ENCODE peak calls at places on chromosomes 5 and 9, in four cellular contexts. I is CD8-positive, alpha-beta T cell; J is transverse colon; R is small intestine. Y is an unnamed sample. For H3K9me3, the result is how much of the 10 kb centered on the place peaks cover.

GRCh38 chr5:111806753-111807152 is 49.8 kb upstream of the NREP start:
- DNase-seq in I (no peak), J (no peak), R (no peak), Y (no peak)

GRCh38 chr5:10532421-10532820 is 31.4 kb upstream of the ANKRD33B start:
- DNase-seq in I (no peak), J (no peak), R (no peak), Y (no peak)

GRCh38 chr9:77731008-77731698 is 83.0 kb upstream of the GNA14 start:
- DNase-seq in I (no peak), J (no peak), R (no peak), Y (no peak)

GRCh38 chr5:59607126-59607807 is 286.3 kb downstream of the PDE4D start:
- DNase-seq in I (no peak), J (no peak), R (no peak), Y (no peak)

GRCh38 chr5:139668064-139668880 is 20.1 kb downstream of the CXXC5 start:
- DNase-seq in I (peak), J (no peak), R (peak), Y (no peak)

GRCh38 chr9:92983984-92984589 is 36.8 kb downstream of the FGD3 start:
- DNase-seq in I (no peak), J (no peak), R (no peak), Y (no peak)

GRCh38 chr9:7982907-7983306 is 183.3 kb upstream of the DMAC1 start:
- DNase-seq in I (no peak), J (no peak), R (no peak), Y (no peak)

GRCh38 chr5:32707394-32707997 is 3.6 kb upstream of the NPR3 start:
- DNase-seq in I (no peak), J (no peak), R (no peak), Y (no peak)

GRCh38 chr5:180333661-180334060 is 19.5 kb downstream of the GFPT2 start:
- DNase-seq in I (no peak), J (no peak), R (no peak), Y (no peak)

GRCh38 chr9:129185991-129186390 is 7.9 kb upstream of the IER5L start:
- DNase-seq in I (peak), J (no peak), R (no peak), Y (no peak)

GRCh38 chr9:129408535-129409215 is 212.2 kb downstream of the C9orf50 start:
- DNase-seq in I (no peak), J (no peak), R (peak), Y (no peak)

GRCh38 chr9:94156549-94157407 is 72.5 kb downstream of the PTPDC1 start:
- DNase-seq in I (no peak), J (peak), R (peak), Y (no peak)

GRCh38 chr5:56164371-56164770 is 68.8 kb downstream of the ANKRD55 start:
- DNase-seq in I (no peak), J (no peak), R (no peak), Y (no peak)

GRCh38 chr9:120935383-120935857 is 8.8 kb upstream of the TRAF1 start:
- DNase-seq in I (no peak), J (peak), R (peak), Y (no peak)

GRCh38 chr9:75914002-75914401 is 23.5 kb downstream of the PCSK5 start:
- DNase-seq in I (no peak), J (no peak), R (peak), Y (no peak)

GRCh38 chr5:125244531-125244930 is 498.1 kb upstream of the ZNF608 start:
- DNase-seq in I (no peak), J (no peak), R (no peak), Y (no peak)

GRCh38 chr5:170176916-170177315 is 55.9 kb upstream of the C5orf58 start:
- DNase-seq in I (no peak), J (no peak), R (no peak), Y (no peak)

GRCh38 chr5:43099615-43100014 is 21.1 kb upstream of the ZNF131 start:
- DNase-seq in I (no peak), J (no peak), R (no peak), Y (no peak)

GRCh38 chr9:89422151-89422918 is 75.6 kb downstream of the SEMA4D start:
- DNase-seq in I (peak), J (no peak), R (peak), Y (peak)

GRCh38 chr9:84669293-84670105 is at the start of gene NTRK2:
- DNase-seq in I (no peak), J (no peak), R (no peak), Y (peak)

GRCh38 chr5:180786398-180787005 is 16.1 kb downstream of the MGAT1 start:
- DNase-seq in I (no peak), J (no peak), R (no peak), Y (no peak)

GRCh38 chr9:107394264-107394663 is 95.3 kb downstream of the KLF4 start:
- DNase-seq in I (no peak), J (no peak), R (no peak), Y (no peak)

GRCh38 chr5:18553269-18553668 is 919.0 kb downstream of the TAF11L14 start:
- DNase-seq in I (no peak), J (no peak), R (no peak), Y (no peak)

GRCh38 chr5:62727184-62727583 is 148.6 kb downstream of the LRRC70 start:
- DNase-seq in I (no peak), J (no peak), R (no peak), Y (no peak)

GRCh38 chr5:140973550-140973949 is 7.3 kb downstream of the PCDHAC2 start:
- DNase-seq in I (no peak), J (no peak), R (no peak), Y (no peak)

GRCh38 chr5:116759860-116760644 is 185.4 kb upstream of the SEMA6A start:
- DNase-seq in I (no peak), J (peak), R (no peak), Y (no peak)

GRCh38 chr9:129720181-129720864 is 32.5 kb downstream of the PTGES start:
- DNase-seq in I (no peak), J (no peak), R (no peak), Y (no peak)

GRCh38 chr9:34254141-34254913 is 74.7 kb downstream of the KIF24 start:
- DNase-seq in I (no peak), J (no peak), R (no peak), Y (no peak)

GRCh38 chr5:73205309-73205708 is 32.3 kb downstream of the TMEM174 start:
- DNase-seq in I (no peak), J (no peak), R (no peak), Y (no peak)

GRCh38 chr5:129904102-129904666 is at the start of gene CHSY3:
- DNase-seq in I (no peak), J (peak), R (peak), Y (no peak)

GRCh38 chr5:149658299-149658698 is 71.8 kb upstream of the PPARGC1B start:
- DNase-seq in I (no peak), J (no peak), R (peak), Y (no peak)

GRCh38 chr5:181236471-181236870 is 7.2 kb downstream of the RACK1 start:
- DNase-seq in I (no peak), J (no peak), R (no peak), Y (no peak)

GRCh38 chr5:37838152-37838932 is 1.5 kb downstream of the GDNF start:
- DNase-seq in I (no peak), J (no peak), R (no peak), Y (no peak)
- H3K9me3 ChIP-seq in I (under half), J (under half), R (under half), Y (under half)

GRCh38 chr5:90514520-90514919 is 14.9 kb downstream of the LYSMD3 start:
- DNase-seq in I (no peak), J (no peak), R (no peak), Y (no peak)

GRCh38 chr5:90519081-90519480 is 10.3 kb downstream of the LYSMD3 start:
- DNase-seq in I (no peak), J (no peak), R (no peak), Y (no peak)

DNA sequence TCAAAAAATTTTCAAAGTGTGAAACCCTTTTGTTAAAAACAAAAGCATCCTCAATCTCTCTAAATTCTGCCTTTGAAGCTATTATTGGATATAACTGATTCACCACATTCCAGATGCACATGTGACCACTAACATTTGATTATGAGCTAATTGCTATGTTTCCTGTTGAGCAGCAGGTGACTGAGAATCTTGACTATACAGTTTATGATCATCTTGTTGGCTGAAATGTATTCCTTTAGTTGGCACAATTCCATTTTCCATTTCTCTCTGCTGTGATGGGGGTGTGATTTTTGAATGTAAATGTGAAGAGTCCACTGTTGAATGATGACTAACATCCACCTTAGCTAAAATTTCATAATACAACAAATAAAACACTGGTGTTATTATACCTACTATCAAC is 10.7 kb downstream of the LYSMD3 start:
- DNase-seq in I (no peak), J (no peak), R (no peak), Y (no peak)
- H3K9me3 ChIP-seq in I (under half), J (under half), R (under half), Y (under half)

GRCh38 chr5:94544031-94544650 is 74.3 kb downstream of the KIAA0825 start:
- DNase-seq in I (no peak), J (no peak), R (no peak), Y (no peak)

GRCh38 chr5:94540856-94541494 is 77.4 kb downstream of the KIAA0825 start:
- DNase-seq in I (no peak), J (no peak), R (no peak), Y (no peak)

GRCh38 chr5:94538260-94538659 is 80.1 kb downstream of the KIAA0825 start:
- DNase-seq in I (no peak), J (no peak), R (no peak), Y (no peak)
- H3K9me3 ChIP-seq in I (under half), J (under half), R (under half), Y (under half)

DNA sequence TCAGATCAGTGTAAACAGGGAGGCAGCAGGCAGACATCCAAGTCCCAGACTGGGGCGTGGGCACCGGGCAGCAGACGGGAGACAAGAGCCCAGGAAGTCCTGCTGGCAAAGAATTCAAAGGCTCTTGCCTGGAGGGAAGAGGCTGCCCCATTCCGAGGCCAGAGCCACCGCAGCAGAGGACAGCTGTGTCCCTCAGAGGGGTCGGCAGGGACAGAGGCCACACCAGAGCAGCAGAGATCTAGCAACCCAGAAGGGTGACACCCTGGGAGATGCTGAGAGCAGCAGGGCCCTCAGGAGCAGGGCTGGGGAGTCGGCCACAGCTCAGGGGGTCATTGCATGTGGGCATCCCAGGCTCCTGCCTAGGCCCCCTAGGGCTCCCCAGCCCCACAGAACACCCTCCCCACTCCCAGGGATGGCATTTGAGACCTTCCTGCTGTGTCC is 29.1 kb downstream of the ADAMTS2 start:
- DNase-seq in I (no peak), J (no peak), R (no peak), Y (no peak)
- H3K9me3 ChIP-seq in I (under half), J (under half), R (under half), Y (under half)

GRCh38 chr5:131863700-131864099 is 66.9 kb upstream of the FNIP1 start:
- DNase-seq in I (no peak), J (no peak), R (no peak), Y (no peak)

GRCh38 chr5:131867524-131867923 is 70.7 kb upstream of the FNIP1 start:
- DNase-seq in I (no peak), J (no peak), R (no peak), Y (no peak)
- H3K9me3 ChIP-seq in I (under half), J (under half), R (under half), Y (under half)

Y was measured in T-helper 17 cell.